ENCODE peak calls at places on chromosomes 1 and 21, in seven cellular contexts. E is CD8-positive, alpha-beta T cell; T is SJSA1; X is lung; D is OCI-LY7; H is left lung; U is CD4-positive, CD25-positive, alpha-beta regulatory T cell. W is an unnamed sample. For H3K4me1, the result is how much of the 10 kb centered on the place peaks cover.

GRCh38 chr1:87149166-87150065 is 179.3 kb upstream of the LMO4 start:
- DNase-seq in H (no peak), D (no peak), U (no peak), X (no peak), T (peak), E (no peak), W (no peak)

GRCh38 chr1:208105756-208106155 is 138.4 kb downstream of the PLXNA2 start:
- DNase-seq in T (no peak), U (no peak), D (no peak), E (no peak), X (no peak), H (no peak), W (no peak)

GRCh38 chr1:224041032-224041431 is 72.9 kb upstream of the FBXO28 start:
- DNase-seq in D (no peak), T (no peak), H (no peak), E (no peak), X (no peak), U (no peak), W (no peak)

GRCh38 chr1:147080013-147080661 is 92.1 kb downstream of the PRKAB2 start:
- DNase-seq in H (no peak), X (no peak), U (no peak), E (no peak), T (no peak), D (no peak), W (no peak)

GRCh38 chr1:93328809-93329477 is 16.8 kb upstream of the DR1 start:
- DNase-seq in E (no peak), H (no peak), D (peak), T (peak), X (no peak), U (no peak), W (no peak)

GRCh38 chr1:27971674-27972073 is 11.9 kb downstream of the XKR8 start:
- DNase-seq in H (no peak), U (no peak), T (peak), X (no peak), D (no peak), E (no peak), W (no peak)

GRCh38 chr1:24932284-24932683 is 2.2 kb upstream of the RUNX3 start:
- DNase-seq in T (peak), U (peak), E (no peak), X (no peak), H (peak), D (peak), W (peak)

GRCh38 chr1:220331318-220331717 is 59.1 kb upstream of the RAB3GAP2 start:
- DNase-seq in T (no peak), H (no peak), U (no peak), D (no peak), X (no peak), E (no peak), W (no peak)

GRCh38 chr1:56334027-56334426 is 245.3 kb downstream of the PLPP3 start:
- DNase-seq in H (no peak), X (no peak), T (no peak), E (no peak), U (no peak), D (no peak), W (no peak)

GRCh38 chr1:50978144-50978851 is 8.3 kb downstream of the CDKN2C start:
- DNase-seq in T (peak), U (peak), H (peak), X (peak), D (peak), E (no peak), W (peak)

GRCh38 chr1:40630488-40631223 is 34.8 kb downstream of the RIMS3 start:
- DNase-seq in E (no peak), D (peak), X (no peak), T (no peak), H (no peak), U (no peak), W (no peak)

GRCh38 chr21:45637883-45638282 is 5.6 kb upstream of the PCBP3 start:
- DNase-seq in H (no peak), E (no peak), D (no peak), T (no peak), U (no peak), X (no peak), W (no peak)

GRCh38 chr1:100353073-100353801 is 931 bp downstream of the CDC14A start:
- DNase-seq in D (peak), X (peak), U (peak), H (peak), E (peak), T (peak), W (peak)

GRCh38 chr1:204591473-204592090 is 75.4 kb downstream of the MDM4 start:
- DNase-seq in D (no peak), H (no peak), X (no peak), T (peak), U (no peak), E (no peak), W (no peak)

GRCh38 chr1:24929091-24929875 is 793 bp downstream of the RUNX3 start:
- DNase-seq in H (peak), X (no peak), U (peak), D (peak), T (peak), E (no peak), W (no peak)

GRCh38 chr1:66532798-66533783 is 862 bp upstream of the SGIP1 start:
- DNase-seq in H (peak), X (no peak), U (no peak), E (no peak), T (peak), D (no peak), W (peak)

GRCh38 chr1:53449693-53450092 is 9.5 kb upstream of the DMRTB1 start:
- DNase-seq in T (peak), X (no peak), H (no peak), E (no peak), U (no peak), D (no peak), W (no peak)

GRCh38 chr1:198750081-198750480 is 111.2 kb downstream of the PTPRC start:
- DNase-seq in T (no peak), U (no peak), D (no peak), X (no peak), E (no peak), H (no peak), W (no peak)

GRCh38 chr1:34052565-34052964 is 112.5 kb downstream of the CSMD2 start:
- DNase-seq in T (no peak), U (no peak), X (no peak), H (no peak), E (no peak), D (no peak), W (no peak)

GRCh38 chr1:46278807-46279206 is 24.6 kb downstream of the LRRC41 start:
- DNase-seq in X (no peak), U (no peak), D (no peak), H (no peak), T (no peak), E (no peak), W (no peak)

GRCh38 chr1:150841626-150842025 is 33.6 kb upstream of the CTSK start:
- DNase-seq in E (no peak), U (peak), D (no peak), T (no peak), X (no peak), H (no peak), W (no peak)

GRCh38 chr21:45053561-45053960 is 20.8 kb upstream of the ADARB1 start:
- DNase-seq in U (no peak), T (no peak), H (no peak), D (no peak), X (no peak), E (no peak), W (no peak)

GRCh38 chr1:245420926-245421325 is 266.1 kb downstream of the KIF26B start:
- DNase-seq in X (no peak), U (no peak), D (no peak), H (no peak), E (no peak), T (no peak), W (no peak)

GRCh38 chr21:41784456-41785102 is 17.7 kb upstream of the RIPK4 start:
- DNase-seq in D (no peak), U (no peak), T (no peak), X (no peak), H (no peak), E (no peak), W (no peak)

GRCh38 chr21:25464275-25464674 is 143.0 kb downstream of the MRPL39 start:
- DNase-seq in T (no peak), D (no peak), U (peak), E (no peak), H (no peak), X (no peak), W (no peak)

GRCh38 chr1:145985502-145986439 is 10.6 kb downstream of the TXNIP start:
- DNase-seq in E (no peak), U (no peak), H (peak), X (peak), T (peak), D (no peak), W (peak)

GRCh38 chr1:61301824-61302652 is 219.7 kb downstream of the NFIA start:
- DNase-seq in E (no peak), X (no peak), U (no peak), D (no peak), H (no peak), T (peak), W (no peak)

GRCh38 chr1:40651138-40651857 is 14.2 kb downstream of the RIMS3 start:
- DNase-seq in U (no peak), D (no peak), E (no peak), H (no peak), X (no peak), T (no peak), W (no peak)

GRCh38 chr1:78833491-78833890 is 173.0 kb downstream of the ADGRL4 start:
- DNase-seq in E (no peak), T (peak), U (no peak), D (no peak), H (no peak), X (no peak), W (no peak)

GRCh38 chr1:41540886-41541591 is 56.6 kb upstream of the EDN2 start:
- DNase-seq in U (no peak), E (no peak), X (no peak), H (no peak), D (no peak), T (no peak), W (no peak)

GRCh38 chr1:214401666-214402065 is 120.7 kb downstream of the SMYD2 start:
- DNase-seq in D (no peak), T (no peak), H (no peak), U (no peak), X (no peak), E (no peak), W (no peak)

GRCh38 chr1:214402583-214403216 is 121.7 kb downstream of the SMYD2 start:
- DNase-seq in E (no peak), X (no peak), T (no peak), D (no peak), U (no peak), H (no peak), W (no peak)

GRCh38 chr1:214403431-214403830 is 122.5 kb downstream of the SMYD2 start:
- DNase-seq in D (no peak), H (no peak), T (no peak), X (no peak), U (no peak), E (no peak), W (no peak)

GRCh38 chr1:214404571-214405213 is 123.7 kb downstream of the SMYD2 start:
- DNase-seq in D (no peak), T (peak), H (no peak), U (no peak), X (no peak), E (no peak), W (no peak)

GRCh38 chr1:214404154-214404553 is 123.2 kb downstream of the SMYD2 start:
- DNase-seq in H (no peak), X (no peak), D (no peak), U (no peak), T (peak), E (no peak), W (no peak)
- H3K27ac ChIP-seq in H (no peak), X (no peak), D (no peak), U (no peak), T (peak), E (no peak), W (no peak)

GRCh38 chr1:154490327-154490726 is 11.7 kb upstream of the TDRD10 start:
- DNase-seq in D (no peak), E (no peak), H (no peak), U (no peak), X (no peak), T (no peak), W (no peak)

GRCh38 chr1:154492115-154492514 is 9.9 kb upstream of the TDRD10 start:
- DNase-seq in H (no peak), T (no peak), X (no peak), E (no peak), U (no peak), D (no peak), W (no peak)

GRCh38 chr1:154488942-154489341 is 13.1 kb upstream of the TDRD10 start:
- DNase-seq in U (no peak), E (no peak), T (no peak), D (no peak), H (no peak), X (no peak), W (no peak)

GRCh38 chr1:154493276-154493675 is 8.7 kb upstream of the TDRD10 start:
- DNase-seq in T (no peak), H (no peak), D (peak), X (peak), E (no peak), U (peak), W (peak)

GRCh38 chr1:154489863-154490262 is 12.2 kb upstream of the TDRD10 start:
- DNase-seq in H (no peak), X (no peak), T (no peak), D (no peak), U (no peak), E (no peak), W (no peak)
- H3K4me1 ChIP-seq in H (half or more), X (under half), T (under half), D (under half), U (under half), E (under half), W (under half)

GRCh38 chr1:64196074-64196869 is 7.2 kb upstream of the UBE2U start:
- DNase-seq in D (no peak), X (no peak), E (no peak), T (no peak), U (no peak), H (no peak), W (peak)

GRCh38 chr1:64194168-64195088 is 9.0 kb upstream of the UBE2U start:
- DNase-seq in H (no peak), X (no peak), U (no peak), T (no peak), D (no peak), E (no peak), W (no peak)

GRCh38 chr1:64192290-64192689 is 11.1 kb upstream of the UBE2U start:
- DNase-seq in H (no peak), E (no peak), D (peak), U (no peak), T (no peak), X (no peak), W (no peak)

GRCh38 chr1:64197076-64197475 is 6.3 kb upstream of the UBE2U start:
- DNase-seq in U (no peak), H (no peak), E (no peak), D (no peak), T (no peak), X (no peak), W (no peak)

GRCh38 chr1:64195089-64195410 is 8.4 kb upstream of the UBE2U start:
- DNase-seq in T (no peak), X (no peak), D (no peak), H (no peak), E (no peak), U (no peak), W (no peak)
- H3K27ac ChIP-seq in T (no peak), X (no peak), D (no peak), H (no peak), E (no peak), U (no peak), W (no peak)

GRCh38 chr1:12615916-12616708 is 1.9 kb downstream of the DHRS3 start:
- DNase-seq in E (no peak), T (peak), X (peak), H (peak), D (no peak), U (no peak), W (peak)

GRCh38 chr1:12615166-12615915 is 2.7 kb downstream of the DHRS3 start:
- DNase-seq in H (no peak), E (no peak), X (no peak), U (no peak), T (no peak), D (no peak), W (peak)

GRCh38 chr1:12617901-12618660 is at the start of gene DHRS3:
- DNase-seq in U (peak), T (peak), H (peak), D (no peak), E (peak), X (peak), W (peak)

GRCh38 chr1:12617511-12617900 is 504 bp downstream of the DHRS3 start:
- DNase-seq in H (no peak), X (no peak), D (no peak), T (no peak), E (no peak), U (peak), W (no peak)

GRCh38 chr1:12616709-12617373 is 1.2 kb downstream of the DHRS3 start:
- DNase-seq in E (no peak), X (no peak), U (peak), T (peak), H (peak), D (no peak), W (peak)
- H3K4me1 ChIP-seq in E (half or more), X (under half), U (half or more), T (under half), H (half or more), D (under half), W (under half)

DNA sequence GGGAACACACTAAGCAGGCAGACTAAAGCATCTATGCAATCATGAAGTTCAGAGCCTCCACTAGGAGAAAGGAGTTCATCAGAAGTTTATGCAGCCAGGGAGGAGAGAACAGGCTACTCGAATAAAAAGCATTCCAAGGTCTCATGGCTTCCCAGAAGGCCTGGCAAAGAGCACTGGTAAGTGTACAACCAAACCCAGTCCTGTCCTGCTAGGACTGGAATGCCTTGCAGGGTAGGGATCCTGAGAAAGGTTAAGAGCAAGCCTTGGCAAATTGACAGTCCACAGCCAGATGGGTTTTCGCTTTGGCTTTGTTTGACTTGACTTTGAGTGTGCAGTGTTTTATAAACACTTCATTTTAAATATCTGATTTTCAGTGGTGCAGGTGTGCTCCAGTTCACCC is 133.6 kb upstream of the ATP1B1 start:
- DNase-seq in T (no peak), X (peak), H (no peak), D (no peak), U (no peak), E (no peak), W (no peak)
- H3K27ac ChIP-seq in T (no peak), X (no peak), H (peak), D (no peak), U (no peak), E (no peak), W (no peak)

DNA sequence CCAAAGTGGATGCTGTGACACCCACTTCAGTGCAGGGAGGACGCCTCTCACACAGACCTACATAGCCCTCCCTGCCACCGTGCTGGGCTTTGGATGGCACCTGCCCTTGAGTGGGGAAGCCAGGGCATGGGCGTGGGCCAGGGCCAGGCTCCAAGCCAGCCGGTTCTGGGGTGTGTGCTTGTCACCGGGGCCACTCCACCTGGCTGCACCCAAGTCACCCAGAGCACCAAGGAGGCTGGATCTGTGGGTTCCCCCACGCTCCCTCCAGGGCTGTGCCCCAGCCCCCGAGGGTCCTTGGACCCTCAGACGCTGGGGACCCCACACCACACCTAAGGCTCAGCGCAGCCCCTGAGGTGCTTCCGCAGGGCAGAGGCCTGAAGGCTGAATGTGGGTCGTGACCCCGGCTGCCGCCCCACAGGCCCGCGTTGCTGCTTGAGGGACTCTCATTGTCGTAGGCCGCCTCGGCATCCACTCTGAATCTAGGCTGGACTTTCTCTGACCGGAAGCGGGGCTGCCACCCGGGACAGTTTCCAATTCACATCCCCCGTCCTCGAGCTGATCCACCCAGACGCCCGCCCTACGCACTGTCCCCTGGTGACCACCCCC is 1.5 kb downstream of the MXRA8 start:
- DNase-seq in X (no peak), U (no peak), H (peak), D (no peak), E (no peak), T (no peak), W (peak)
- H3K4me1 ChIP-seq in X (under half), U (under half), H (under half), D (under half), E (under half), T (under half), W (under half)

W was measured in right cardiac atrium.